ENCODE peak calls at places on chromosomes 3 and 15, in five cellular contexts. C, Q, E, T and J are unnamed samples.

GRCh38 chr3:134110963-134111362 is 81.2 kb upstream of the SLCO2A1 start:
- DNase-seq in T (no peak), C (no peak), E (no peak), Q (no peak), J (no peak)

GRCh38 chr3:19775744-19776143 is 158.3 kb downstream of the EFHB start:
- DNase-seq in C (no peak), E (no peak), T (no peak), Q (no peak), J (no peak)

GRCh38 chr3:29668728-29669127 is 387.9 kb downstream of the RBMS3 start:
- DNase-seq in T (no peak), Q (no peak), C (no peak), E (no peak), J (no peak)

GRCh38 chr3:43015572-43016512 is 36.7 kb downstream of the GASK1A start:
- DNase-seq in E (no peak), T (no peak), C (no peak), Q (no peak), J (no peak)

GRCh38 chr3:64623125-64623524 is 64.7 kb downstream of the ADAMTS9 start:
- DNase-seq in C (no peak), T (no peak), E (no peak), Q (no peak), J (no peak)

GRCh38 chr3:23079976-23080375 is 123.2 kb upstream of the UBE2E2 start:
- DNase-seq in Q (peak; percentile 15), C (no peak), T (no peak), E (no peak), J (no peak)

GRCh38 chr15:75202251-75203016 is 752 bp downstream of the C15orf39 start:
- DNase-seq in E (peak; percentile 59), C (peak; percentile 9), Q (peak; percentile 72), T (peak; percentile 10), J (peak; percentile 18)

GRCh38 chr3:179811321-179812095 is 158.7 kb downstream of the USP13 start:
- DNase-seq in C (peak; percentile 59), T (peak; percentile 71), Q (peak; percentile 68), E (peak; percentile 90), J (peak; percentile 63)

GRCh38 chr3:172213765-172214358 is 174.5 kb downstream of the FNDC3B start:
- DNase-seq in E (no peak), C (peak; percentile 62), Q (no peak), T (no peak), J (peak; percentile 94)

GRCh38 chr3:99965077-99965476 is 147.4 kb downstream of the CMSS1 start:
- DNase-seq in C (no peak), Q (no peak), E (peak; percentile 42), T (no peak), J (no peak)

GRCh38 chr3:117843356-117843755 is 1133.8 kb downstream of the TUSC7 start:
- DNase-seq in C (no peak), E (no peak), Q (no peak), T (no peak), J (no peak)

GRCh38 chr15:31571676-31572075 is 245.0 kb downstream of the KLF13 start:
- DNase-seq in E (no peak), T (no peak), Q (peak; percentile 18), C (peak; percentile 1), J (no peak)

GRCh38 chr3:150771600-150771999 is 8.6 kb upstream of the SIAH2 start:
- DNase-seq in E (no peak), T (no peak), Q (no peak), C (no peak), J (no peak)

GRCh38 chr3:169929830-169930519 is 18.6 kb downstream of the SAMD7 start:
- DNase-seq in T (no peak), Q (no peak), E (no peak), C (no peak), J (peak; percentile 22)

GRCh38 chr3:45964139-45964538 is 20.9 kb downstream of the CXCR6 start:
- DNase-seq in E (no peak), Q (no peak), C (no peak), T (no peak), J (no peak)

GRCh38 chr15:75817151-75817935 is 25.9 kb upstream of the UBE2Q2 start:
- DNase-seq in C (no peak), T (no peak), E (peak; percentile 33), Q (peak; percentile 37), J (no peak)